ENCODE peak calls at places on chromosomes 11 and 22, in six cellular contexts. J, B, E, A, T and N are unnamed samples. For H3K36me3, the result is how much of the 10 kb centered on the place peaks cover.

GRCh38 chr11:31671681-31672080 is 139.4 kb downstream of the PAX6 start:
- DNase-seq in J (no peak), B (no peak), E (no peak), A (no peak), T (no peak), N (no peak)

GRCh38 chr11:70080763-70081162 is 2.6 kb downstream of the ANO1 start:
- DNase-seq in J (peak), B (no peak), E (no peak), A (no peak), T (no peak), N (no peak)

GRCh38 chr11:20364412-20364792 is 888 bp downstream of the HTATIP2 start:
- DNase-seq in J (no peak), B (no peak), E (no peak), A (no peak), T (peak), N (no peak)

GRCh38 chr11:121194731-121195596 is 93.9 kb downstream of the TECTA start:
- DNase-seq in J (peak), B (no peak), E (no peak), A (peak), T (peak), N (no peak)

GRCh38 chr11:64870176-64870892 is 8.1 kb downstream of the EHD1 start:
- DNase-seq in J (no peak), B (no peak), E (peak), A (no peak), T (peak), N (no peak)

GRCh38 chr11:93564895-93565294 is 21.7 kb upstream of the SMCO4 start:
- DNase-seq in J (no peak), B (no peak), E (no peak), A (no peak), T (no peak), N (no peak)

GRCh38 chr11:93020248-93021088 is 51.0 kb downstream of the MTNR1B start:
- DNase-seq in J (no peak), B (no peak), E (no peak), A (no peak), T (no peak), N (no peak)

GRCh38 chr11:132504501-132505041 is 1027.7 kb downstream of the OPCML start:
- DNase-seq in J (no peak), B (no peak), E (no peak), A (no peak), T (no peak), N (no peak)

GRCh38 chr11:32448232-32448631 is 12.9 kb upstream of the WT1 start:
- DNase-seq in J (peak), B (no peak), E (no peak), A (no peak), T (no peak), N (no peak)

GRCh38 chr11:126158054-126158791 is 53.2 kb downstream of the RPUSD4 start:
- DNase-seq in J (no peak), B (no peak), E (no peak), A (no peak), T (no peak), N (no peak)

GRCh38 chr11:101552893-101553292 is 30.9 kb downstream of the TRPC6 start:
- DNase-seq in J (no peak), B (no peak), E (no peak), A (no peak), T (no peak), N (no peak)

GRCh38 chr22:38866399-38867123 is 5.5 kb downstream of the CBX6 start:
- DNase-seq in J (no peak), B (peak), E (peak), A (no peak), T (no peak), N (peak)

GRCh38 chr22:24996420-24996952 is 44.0 kb downstream of the KIAA1671 start:
- DNase-seq in J (no peak), B (no peak), E (no peak), A (no peak), T (peak), N (no peak)

GRCh38 chr22:22463855-22464540 is 44.5 kb downstream of the ZNF280B start:
- DNase-seq in J (peak), B (no peak), E (no peak), A (peak), T (peak), N (no peak)

GRCh38 chr11:33779849-33780528 is 5.7 kb upstream of the FBXO3 start:
- DNase-seq in J (no peak), B (no peak), E (no peak), A (no peak), T (no peak), N (no peak)

GRCh38 chr11:121741954-121742361 is 289.2 kb upstream of the SORL1-AS1 start:
- DNase-seq in J (no peak), B (peak), E (peak), A (peak), T (peak), N (peak)

GRCh38 chr22:19265779-19266178 is 25.7 kb downstream of the CLTCL1 start:
- DNase-seq in J (no peak), B (no peak), E (no peak), A (no peak), T (no peak), N (no peak)

GRCh38 chr11:5505363-5506048 is 4.3 kb downstream of the UBQLN3 start:
- DNase-seq in J (no peak), B (no peak), E (no peak), A (no peak), T (no peak), N (no peak)

GRCh38 chr11:68463714-68464113 is 3.2 kb downstream of the PPP6R3 start:
- DNase-seq in J (no peak), B (peak), E (no peak), A (no peak), T (no peak), N (peak)

GRCh38 chr11:86888164-86888977 is 66.8 kb downstream of the FZD4 start:
- DNase-seq in J (no peak), B (no peak), E (no peak), A (no peak), T (no peak), N (no peak)

GRCh38 chr11:113991170-113991569 is 16.3 kb downstream of the HTR3A start:
- DNase-seq in J (no peak), B (peak), E (no peak), A (no peak), T (no peak), N (no peak)

GRCh38 chr11:80331694-80332093 is 890.9 kb upstream of the TENM4 start:
- DNase-seq in J (no peak), B (no peak), E (no peak), A (no peak), T (no peak), N (no peak)

GRCh38 chr11:110991621-110992355 is 253.7 kb upstream of the POU2AF2 start:
- DNase-seq in J (no peak), B (no peak), E (peak), A (peak), T (no peak), N (peak)

GRCh38 chr22:27116295-27116694 is 458.9 kb downstream of the MIAT start:
- DNase-seq in J (no peak), B (no peak), E (no peak), A (no peak), T (no peak), N (no peak)

GRCh38 chr11:134021326-134021725 is 47.5 kb upstream of the JAM3 start:
- DNase-seq in J (no peak), B (no peak), E (no peak), A (no peak), T (no peak), N (no peak)

GRCh38 chr22:33579448-33580093 is 340.7 kb downstream of the LARGE1 start:
- DNase-seq in J (peak), B (no peak), E (peak), A (peak), T (peak), N (peak)

DNA sequence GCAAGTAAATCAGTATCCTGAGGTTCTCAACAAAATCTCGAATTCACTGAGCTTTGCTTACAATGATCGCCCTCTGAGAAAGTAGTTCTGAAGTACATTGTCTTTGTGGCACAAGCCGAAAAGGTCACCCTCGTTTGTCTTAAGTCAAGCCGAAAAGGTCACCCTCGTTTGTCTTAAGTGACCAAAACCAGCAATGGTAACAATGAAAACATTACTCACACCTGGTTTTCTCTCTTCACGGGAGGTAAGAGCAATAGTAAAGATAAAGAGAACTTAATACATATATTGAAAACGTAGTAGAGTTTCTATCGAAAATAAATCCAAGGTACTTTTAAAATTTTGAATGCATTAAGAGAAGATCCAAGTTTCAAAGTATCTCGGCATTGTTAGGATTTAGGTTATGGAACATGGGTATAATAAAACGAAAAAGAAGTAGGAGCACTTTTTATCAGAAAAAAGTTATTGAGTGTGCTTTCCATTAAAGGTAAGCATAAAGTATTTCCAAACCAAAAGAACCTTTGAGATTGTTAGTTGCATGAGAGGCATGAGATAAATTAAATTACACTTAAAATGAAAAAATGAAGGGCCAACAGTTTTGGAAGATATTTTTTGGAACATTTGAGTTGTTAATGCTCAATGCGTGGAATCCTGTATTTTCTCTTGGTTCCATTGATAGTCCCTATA is 1.2 kb downstream of the BARX2 start:
- DNase-seq in J (no peak), B (no peak), E (no peak), A (no peak), T (no peak), N (no peak)
- H3K27ac ChIP-seq in J (peak), B (no peak), E (no peak), A (no peak), T (peak), N (peak)

GRCh38 chr22:35335936-35336781 is 36.5 kb downstream of the TOM1 start:
- DNase-seq in J (peak), B (no peak), E (peak), A (no peak), T (no peak), N (no peak)
- H3K36me3 ChIP-seq in J (half or more), B (under half), E (half or more), A (under half), T (half or more), N (half or more)

GRCh38 chr22:41857860-41858199 is 24.9 kb downstream of the SREBF2 start:
- DNase-seq in J (no peak), B (no peak), E (no peak), A (no peak), T (no peak), N (no peak)
- TF ChIP-seq EP300 in J (no peak), B (no peak), E (no peak), A (no peak), T (no peak), N (no peak)

DNA sequence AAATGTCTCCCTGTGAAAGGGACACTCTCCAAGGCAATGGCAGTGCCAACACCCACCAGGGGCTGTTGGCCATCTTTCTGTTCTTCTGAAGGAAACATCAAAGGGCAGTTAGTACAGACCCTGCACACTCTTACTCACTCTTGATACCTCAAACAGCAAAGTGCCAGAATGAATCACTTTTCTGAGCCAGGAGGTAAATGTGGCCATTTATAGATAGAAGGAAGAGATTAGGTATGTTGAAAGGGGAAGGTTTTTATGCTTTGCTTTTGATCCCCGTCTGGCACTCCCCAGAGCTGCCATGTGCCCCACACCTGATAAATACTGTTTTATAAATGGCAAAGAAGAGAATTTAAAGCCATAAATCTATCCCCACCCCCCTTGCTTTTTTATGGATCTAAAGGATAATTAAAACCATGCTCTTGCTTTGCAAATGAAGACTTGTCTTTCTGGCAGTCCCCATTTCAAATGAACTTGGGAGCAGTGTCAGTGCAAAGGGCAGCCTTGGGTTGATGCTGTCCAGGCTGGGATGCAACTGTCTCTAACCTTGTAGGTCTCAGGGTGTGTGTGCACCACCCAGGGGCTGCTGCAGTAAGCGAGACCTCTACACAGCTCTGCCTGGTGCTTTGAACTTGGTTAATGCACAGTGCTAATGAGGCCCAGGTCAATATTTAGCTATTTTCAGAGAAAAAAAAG is 207.6 kb downstream of the ETS1 start:
- DNase-seq in J (no peak), B (no peak), E (no peak), A (no peak), T (no peak), N (no peak)
- H3K27ac ChIP-seq in J (no peak), B (no peak), E (no peak), A (no peak), T (no peak), N (no peak)

GRCh38 chr11:118370774-118371173 is 11.4 kb downstream of the UBE4A start:
- DNase-seq in J (no peak), B (no peak), E (no peak), A (no peak), T (no peak), N (no peak)

GRCh38 chr11:118375980-118376379 is 16.6 kb downstream of the UBE4A start:
- DNase-seq in J (no peak), B (no peak), E (no peak), A (no peak), T (no peak), N (no peak)

GRCh38 chr11:118373263-118373662 is 13.9 kb downstream of the UBE4A start:
- DNase-seq in J (no peak), B (no peak), E (no peak), A (no peak), T (no peak), N (no peak)

GRCh38 chr11:118373871-118374270 is 14.5 kb downstream of the UBE4A start:
- DNase-seq in J (no peak), B (no peak), E (no peak), A (no peak), T (no peak), N (no peak)

GRCh38 chr11:118374729-118375128 is 15.3 kb downstream of the UBE4A start:
- DNase-seq in J (no peak), B (no peak), E (no peak), A (no peak), T (no peak), N (no peak)
- H3K36me3 ChIP-seq in J (half or more), B (under half), E (half or more), A (under half), T (half or more), N (half or more)